ENCODE peak calls at places on chromosome 15, in five cellular contexts. B is RPMI8226; Y is NCI-H460; X is GM12891; K is CD8-positive, alpha-beta T cell. A is an unnamed sample.

GRCh38 chr15:90101130-90101968 is 919 bp downstream of the IDH2 start:
- DNase-seq in X (no peak), K (peak; percentile 32), Y (no peak), B (peak; percentile 83), A (peak; percentile 54)

GRCh38 chr15:56943398-56943797 is 25.0 kb downstream of the TCF12 start:
- DNase-seq in X (no peak), K (no peak), B (no peak), Y (no peak), A (no peak)

GRCh38 chr15:98518823-98519561 is 129.3 kb upstream of the IGF1R start:
- DNase-seq in K (peak; percentile 25), B (peak; percentile 82), X (peak; percentile 56), Y (peak; percentile 77), A (peak; percentile 76)

GRCh38 chr15:69754313-69754712 is 301.7 kb downstream of the RPLP1 start:
- DNase-seq in B (no peak), Y (no peak), K (no peak), X (no peak), A (no peak)

GRCh38 chr15:64096486-64097431 is 977 bp downstream of the SNX1 start:
- DNase-seq in B (peak; percentile 44), Y (no peak), X (no peak), K (no peak), A (no peak)

GRCh38 chr15:64478863-64479262 is 18.5 kb downstream of the ZNF609 start:
- DNase-seq in K (no peak), X (no peak), B (no peak), Y (no peak), A (no peak)

GRCh38 chr15:39501366-39501765 is 79.5 kb upstream of the THBS1 start:
- DNase-seq in X (no peak), Y (no peak), B (no peak), K (no peak), A (no peak)

GRCh38 chr15:32030795-32031194 is 480 bp downstream of the CHRNA7 start:
- DNase-seq in K (no peak), B (no peak), X (no peak), Y (no peak), A (no peak)

GRCh38 chr15:68343579-68344225 is 66.2 kb downstream of the FEM1B start:
- DNase-seq in X (no peak), B (no peak), K (no peak), Y (no peak), A (no peak)

GRCh38 chr15:48358681-48359152 is 27.5 kb downstream of the DUT start:
- DNase-seq in X (no peak), K (no peak), Y (no peak), B (no peak), A (no peak)

GRCh38 chr15:77025066-77025435 is 30.1 kb downstream of the PSTPIP1 start:
- DNase-seq in K (no peak), Y (no peak), X (peak; percentile 11), B (no peak), A (no peak)

GRCh38 chr15:90765966-90766365 is 48.8 kb downstream of the BLM start:
- DNase-seq in Y (no peak), X (no peak), B (no peak), K (no peak), A (no peak)

GRCh38 chr15:74901612-74902063 is 5.0 kb downstream of the FAM219B start:
- DNase-seq in X (peak; percentile 62), B (peak; percentile 78), Y (peak; percentile 45), K (peak; percentile 50), A (peak; percentile 67)

GRCh38 chr15:65292938-65293518 is 2.8 kb upstream of the RNU5A-1 start:
- DNase-seq in X (no peak), K (no peak), Y (no peak), B (peak; percentile 56), A (no peak)

GRCh38 chr15:39287322-39288195 is 293.3 kb upstream of the THBS1 start:
- DNase-seq in X (no peak), B (no peak), K (no peak), Y (no peak), A (no peak)

GRCh38 chr15:74489518-74490338 is 28.8 kb upstream of the UBL7 start:
- DNase-seq in X (peak; percentile 55), K (peak; percentile 84), Y (peak; percentile 30), B (peak; percentile 83), A (peak; percentile 53)

A was measured in Kasumi-1.